ENCODE peak calls at places on chromosome 22, in nine cellular contexts. F is stimulated activated CD4-positive, alpha-beta T cell treated with anti-CD3 and anti-CD28 coated beads, Interleukin-4, amount 100 ng/mL, for 48 hours; B is mucosa of descending colon; Z is type B pancreatic cell; Q is mucosa of gallbladder; O is left ventricle myocardium superior; W is lower lobe of right lung; D is nephron progenitor cell; H is thoracic aorta. V is an unnamed sample.

GRCh38 chr22:36191106-36191836 is 10.3 kb downstream of the APOL4 start:
- DNase-seq in F (no peak), B (peak), Z (no peak), Q (peak), O (peak), W (no peak), D (no peak), H (peak), V (peak)

GRCh38 chr22:49838771-49839717 is 11.4 kb upstream of the BRD1 start:
- DNase-seq in F (peak), B (peak), Z (no peak), Q (no peak), O (no peak), W (peak), D (peak), H (no peak), V (no peak)

GRCh38 chr22:27630754-27631153 is 170.8 kb downstream of the MN1 start:
- DNase-seq in F (no peak), B (no peak), Z (no peak), Q (no peak), O (no peak), W (no peak), D (no peak), H (no peak), V (no peak)

GRCh38 chr22:38941488-38941987 is 15.9 kb upstream of the APOBEC3A start:
- DNase-seq in F (peak), B (no peak), Z (no peak), Q (no peak), O (no peak), W (peak), D (no peak), H (no peak), V (no peak)

GRCh38 chr22:37808294-37808657 is 542 bp downstream of the GCAT start:
- DNase-seq in F (no peak), B (no peak), Z (no peak), Q (no peak), O (no peak), W (no peak), D (no peak), H (no peak), V (no peak)

GRCh38 chr22:35766654-35767580 is 49.2 kb downstream of the APOL5 start:
- DNase-seq in F (no peak), B (no peak), Z (no peak), Q (no peak), O (no peak), W (no peak), D (no peak), H (no peak), V (no peak)

GRCh38 chr22:42270178-42270511 is 308 bp downstream of the TCF20 start:
- DNase-seq in F (no peak), B (peak), Z (no peak), Q (no peak), O (peak), W (no peak), D (no peak), H (no peak), V (no peak)

GRCh38 chr22:27612075-27612474 is 189.5 kb downstream of the MN1 start:
- DNase-seq in F (no peak), B (no peak), Z (no peak), Q (no peak), O (no peak), W (no peak), D (no peak), H (no peak), V (no peak)

GRCh38 chr22:50092342-50092741 is 2.5 kb downstream of the MOV10L1 start:
- DNase-seq in F (no peak), B (no peak), Z (no peak), Q (no peak), O (no peak), W (no peak), D (no peak), H (no peak), V (no peak)

GRCh38 chr22:20843501-20843900 is 15.1 kb downstream of the PI4KA start:
- DNase-seq in F (no peak), B (no peak), Z (no peak), Q (no peak), O (no peak), W (no peak), D (no peak), H (no peak), V (no peak)

GRCh38 chr22:33569547-33569946 is 350.7 kb downstream of the LARGE1 start:
- DNase-seq in F (no peak), B (no peak), Z (no peak), Q (no peak), O (no peak), W (no peak), D (peak), H (no peak), V (no peak)

GRCh38 chr22:21754523-21755128 is 19.0 kb upstream of the YPEL1 start:
- DNase-seq in F (no peak), B (no peak), Z (no peak), Q (no peak), O (peak), W (no peak), D (no peak), H (no peak), V (no peak)

GRCh38 chr22:18031670-18032454 is 7.5 kb upstream of the MICAL3 start:
- DNase-seq in F (no peak), B (no peak), Z (no peak), Q (no peak), O (peak), W (no peak), D (no peak), H (no peak), V (no peak)

GRCh38 chr22:38802671-38803121 is 8.8 kb upstream of the DNAL4 start:
- DNase-seq in F (no peak), B (no peak), Z (no peak), Q (peak), O (peak), W (no peak), D (no peak), H (peak), V (peak)

GRCh38 chr22:31876156-31877035 is 67.9 kb upstream of the YWHAH start:
- DNase-seq in F (no peak), B (no peak), Z (no peak), Q (no peak), O (no peak), W (no peak), D (no peak), H (no peak), V (no peak)

GRCh38 chr22:19352766-19353165 is 61.2 kb upstream of the CLTCL1 start:
- DNase-seq in F (no peak), B (no peak), Z (peak), Q (no peak), O (no peak), W (no peak), D (no peak), H (no peak), V (no peak)

GRCh38 chr22:49035818-49036457 is 791.7 kb downstream of the BRD1 start:
- DNase-seq in F (no peak), B (no peak), Z (no peak), Q (no peak), O (no peak), W (no peak), D (no peak), H (no peak), V (no peak)

GRCh38 chr22:36546932-36547331 is 18.0 kb upstream of the EIF3D start:
- DNase-seq in F (no peak), B (no peak), Z (no peak), Q (no peak), O (no peak), W (no peak), D (no peak), H (no peak), V (no peak)

GRCh38 chr22:28424427-28425080 is 255.1 kb downstream of the TTC28 start:
- DNase-seq in F (no peak), B (no peak), Z (no peak), Q (no peak), O (no peak), W (no peak), D (no peak), H (no peak), V (no peak)

GRCh38 chr22:17845790-17846189 is 71.5 kb upstream of the BID start:
- DNase-seq in F (no peak), B (no peak), Z (no peak), Q (no peak), O (no peak), W (no peak), D (no peak), H (no peak), V (no peak)

GRCh38 chr22:19962246-19962908 is 20.8 kb upstream of the TXNRD2 start:
- DNase-seq in F (peak), B (peak), Z (no peak), Q (peak), O (peak), W (peak), D (peak), H (no peak), V (peak)

GRCh38 chr22:47154621-47155081 is 392.2 kb downstream of the TBC1D22A start:
- DNase-seq in F (no peak), B (no peak), Z (no peak), Q (peak), O (peak), W (no peak), D (no peak), H (no peak), V (peak)

GRCh38 chr22:39625554-39626537 is 55.3 kb downstream of the CACNA1I start:
- DNase-seq in F (no peak), B (no peak), Z (no peak), Q (no peak), O (no peak), W (no peak), D (no peak), H (no peak), V (no peak)

GRCh38 chr22:31062566-31063230 is 18.4 kb upstream of the SMTN start:
- DNase-seq in F (no peak), B (no peak), Z (no peak), Q (no peak), O (no peak), W (no peak), D (no peak), H (no peak), V (no peak)

GRCh38 chr22:48755332-48755949 is 1072.2 kb downstream of the BRD1 start:
- DNase-seq in F (no peak), B (peak), Z (peak), Q (peak), O (no peak), W (no peak), D (no peak), H (no peak), V (no peak)

GRCh38 chr22:36546092-36546804 is 17.3 kb upstream of the EIF3D start:
- DNase-seq in F (peak), B (no peak), Z (no peak), Q (no peak), O (peak), W (no peak), D (peak), H (no peak), V (peak)

GRCh38 chr22:27730649-27731433 is 70.7 kb downstream of the MN1 start:
- DNase-seq in F (no peak), B (no peak), Z (no peak), Q (no peak), O (no peak), W (no peak), D (peak), H (no peak), V (no peak)

GRCh38 chr22:41908409-41909289 is 6.2 kb downstream of the SHISA8 start:
- DNase-seq in F (no peak), B (no peak), Z (no peak), Q (no peak), O (no peak), W (no peak), D (no peak), H (no peak), V (no peak)

GRCh38 chr22:46287873-46288751 is 8.6 kb upstream of the GTSE1 start:
- DNase-seq in F (no peak), B (peak), Z (no peak), Q (peak), O (peak), W (peak), D (no peak), H (no peak), V (peak)

V was measured in heart left ventricle.